ENCODE peak calls at places on chromosomes 13 and 19, in eight cellular contexts. E, Y, H, L, S, R, B and M are unnamed samples.

GRCh38 chr13:71240906-71241305 is 626.1 kb downstream of the DACH1 start:
- DNase-seq in E (no peak), Y (no peak), H (no peak), L (no peak), S (no peak), R (peak; percentile 59), B (no peak), M (no peak)

GRCh38 chr19:40457048-40457447 is 8.5 kb downstream of the BLVRB start:
- DNase-seq in E (no peak), Y (no peak), H (no peak), L (no peak), S (no peak), R (no peak), B (no peak), M (no peak)

GRCh38 chr19:44848036-44848804 is 2.1 kb downstream of the NECTIN2 start:
- DNase-seq in E (peak; percentile 41), Y (peak; percentile 62), H (no peak), L (no peak), S (no peak), R (peak; percentile 50), B (peak; percentile 25), M (no peak)

GRCh38 chr19:29596885-29597525 is 9.1 kb upstream of the POP4 start:
- DNase-seq in E (no peak), Y (peak; percentile 27), H (no peak), L (peak; percentile 92), S (no peak), R (peak; percentile 14), B (no peak), M (no peak)

GRCh38 chr19:1910169-1910568 is 5.0 kb downstream of the ADAT3 start:
- DNase-seq in E (peak; percentile 36), Y (no peak), H (no peak), L (no peak), S (no peak), R (peak; percentile 12), B (no peak), M (no peak)

GRCh38 chr19:34967551-34967950 is 3.5 kb upstream of the ZNF792 start:
- DNase-seq in E (no peak), Y (no peak), H (no peak), L (no peak), S (no peak), R (no peak), B (no peak), M (no peak)

GRCh38 chr13:28654276-28654675 is 4.7 kb upstream of the POMP start:
- DNase-seq in E (no peak), Y (no peak), H (no peak), L (no peak), S (no peak), R (peak; percentile 81), B (no peak), M (no peak)

GRCh38 chr13:36298535-36299068 is 988 bp upstream of the CCDC169 start:
- DNase-seq in E (no peak), Y (no peak), H (no peak), L (no peak), S (no peak), R (no peak), B (no peak), M (no peak)

GRCh38 chr13:94090773-94091172 is 388.7 kb downstream of the DCT start:
- DNase-seq in E (no peak), Y (no peak), H (no peak), L (no peak), S (no peak), R (peak; percentile 42), B (no peak), M (no peak)

GRCh38 chr13:93045836-93046235 is 180.8 kb upstream of the GPC6 start:
- DNase-seq in E (no peak), Y (no peak), H (no peak), L (no peak), S (no peak), R (no peak), B (no peak), M (no peak)

GRCh38 chr13:98962901-98963594 is 14.8 kb downstream of the DOCK9 start:
- DNase-seq in E (no peak), Y (no peak), H (no peak), L (no peak), S (no peak), R (no peak), B (no peak), M (no peak)

GRCh38 chr19:36101550-36102327 is 9.2 kb upstream of the OVOL3 start:
- DNase-seq in E (no peak), Y (no peak), H (no peak), L (no peak), S (no peak), R (no peak), B (no peak), M (peak; percentile 74)

GRCh38 chr13:35711909-35712308 is 235.4 kb upstream of the MAB21L1 start:
- DNase-seq in E (no peak), Y (no peak), H (no peak), L (no peak), S (no peak), R (no peak), B (no peak), M (no peak)

GRCh38 chr19:1315470-1316166 is 29.9 kb downstream of the EFNA2 start:
- DNase-seq in E (peak; percentile 39), Y (peak; percentile 43), H (peak; percentile 30), L (no peak), S (no peak), R (peak; percentile 40), B (peak; percentile 73), M (peak; percentile 48)

GRCh38 chr13:41332829-41333228 is 21.8 kb downstream of the NAA16 start:
- DNase-seq in E (no peak), Y (no peak), H (no peak), L (no peak), S (no peak), R (peak; percentile 65), B (no peak), M (no peak)

GRCh38 chr19:5687360-5688198 is 2.5 kb upstream of the RPL36 start:
- DNase-seq in E (no peak), Y (no peak), H (no peak), L (no peak), S (no peak), R (no peak), B (no peak), M (no peak)